ENCODE peak calls at places on chromosomes 5 and 9, in five cellular contexts. M, X, P, Y and I are unnamed samples.
A peak's percentile ranks its signal among the peaks of the same experiment; 100 is the strongest.

GRCh38 chr5:143828710-143829109 is 16.7 kb downstream of the HMHB1 start:
- DNase-seq in M (no peak), X (no peak), P (no peak), Y (no peak), I (no peak)

GRCh38 chr9:137316012-137316981 is 14.2 kb upstream of the NRARP start:
- DNase-seq in M (peak; percentile 74), X (peak; percentile 12), P (no peak), Y (no peak), I (peak; percentile 31)

GRCh38 chr9:110464321-110464720 is 115.2 kb downstream of the SVEP1 start:
- DNase-seq in M (peak; percentile 66), X (no peak), P (no peak), Y (no peak), I (no peak)

GRCh38 chr5:147170603-147171002 is 64.2 kb upstream of the STK32A start:
- DNase-seq in M (no peak), X (no peak), P (no peak), Y (peak; percentile 98), I (no peak)

GRCh38 chr5:149002053-149002452 is 60.8 kb downstream of the SH3TC2 start:
- DNase-seq in M (peak; percentile 59), X (no peak), P (no peak), Y (peak; percentile 94), I (no peak)

GRCh38 chr5:20832204-20833080 is 844.4 kb upstream of the CDH18 start:
- DNase-seq in M (peak; percentile 8), X (no peak), P (no peak), Y (no peak), I (no peak)

GRCh38 chr5:175263776-175264175 is 180.2 kb downstream of the DRD1 start:
- DNase-seq in M (no peak), X (no peak), P (no peak), Y (no peak), I (no peak)

GRCh38 chr9:137593176-137593575 is 2.9 kb upstream of the ZMYND19 start:
- DNase-seq in M (no peak), X (no peak), P (no peak), Y (no peak), I (no peak)

GRCh38 chr5:67283275-67283987 is 86.8 kb upstream of the CD180 start:
- DNase-seq in M (no peak), X (no peak), P (no peak), Y (peak; percentile 9), I (no peak)

GRCh38 chr5:178465861-178466288 is 124.3 kb downstream of the COL23A1 start:
- DNase-seq in M (no peak), X (no peak), P (no peak), Y (no peak), I (no peak)

GRCh38 chr9:131678499-131679111 is 61.3 kb downstream of the RAPGEF1 start:
- DNase-seq in M (peak; percentile 58), X (no peak), P (peak; percentile 56), Y (peak; percentile 56), I (peak; percentile 63)

GRCh38 chr5:160930361-160930760 is 78.3 kb upstream of the ATP10B start:
- DNase-seq in M (peak; percentile 89), X (no peak), P (no peak), Y (no peak), I (no peak)

GRCh38 chr9:89367281-89367680 is 49.0 kb downstream of the SECISBP2 start:
- DNase-seq in M (no peak), X (no peak), P (no peak), Y (no peak), I (no peak)

GRCh38 chr5:74685979-74686631 is 1.1 kb downstream of the HEXB start:
- DNase-seq in M (no peak), X (no peak), P (no peak), Y (no peak), I (peak; percentile 19)

GRCh38 chr9:4463824-4464223 is 26.4 kb upstream of the SLC1A1 start:
- DNase-seq in M (no peak), X (no peak), P (no peak), Y (no peak), I (no peak)

GRCh38 chr5:54178991-54179390 is 131.4 kb downstream of the ARL15 start:
- DNase-seq in M (no peak), X (no peak), P (no peak), Y (no peak), I (no peak)

GRCh38 chr9:34508951-34509350 is 13.8 kb downstream of the ENHO start:
- DNase-seq in M (no peak), X (no peak), P (no peak), Y (no peak), I (no peak)

GRCh38 chr9:113661074-113661473 is 197.5 kb downstream of the RGS3 start:
- DNase-seq in M (no peak), X (no peak), P (no peak), Y (no peak), I (no peak)

GRCh38 chr5:26761040-26761439 is 277.3 kb downstream of the CDH9 start:
- DNase-seq in M (no peak), X (no peak), P (no peak), Y (no peak), I (no peak)

GRCh38 chr5:97192580-97193421 is 9.8 kb upstream of the RIOK2 start:
- DNase-seq in M (peak; percentile 7), X (no peak), P (no peak), Y (no peak), I (no peak)

GRCh38 chr9:113215142-113215541 is 5.9 kb downstream of the FKBP15 start:
- DNase-seq in M (no peak), X (no peak), P (no peak), Y (peak; percentile 22), I (no peak)

GRCh38 chr5:103435136-103435914 is 127.3 kb downstream of the NUDT12 start:
- DNase-seq in M (no peak), X (no peak), P (no peak), Y (no peak), I (no peak)

GRCh38 chr9:87713990-87714335 is 12.0 kb upstream of the CTSL start:
- DNase-seq in M (no peak), X (no peak), P (no peak), Y (no peak), I (no peak)

GRCh38 chr5:71887680-71888079 is 168.6 kb downstream of the CARTPT start:
- DNase-seq in M (peak; percentile 79), X (no peak), P (no peak), Y (peak; percentile 70), I (no peak)

GRCh38 chr5:36944607-36945225 is 68.1 kb downstream of the NIPBL start:
- DNase-seq in M (peak; percentile 80), X (no peak), P (no peak), Y (peak; percentile 49), I (no peak)

GRCh38 chr5:140827704-140828401 is at the start of gene PCDHA6:
- DNase-seq in M (no peak), X (no peak), P (no peak), Y (no peak), I (no peak)

GRCh38 chr5:109022056-109022455 is 274.4 kb downstream of the FER start:
- DNase-seq in M (no peak), X (no peak), P (no peak), Y (no peak), I (no peak)

GRCh38 chr9:21854594-21854993 is 52.2 kb downstream of the MTAP start:
- DNase-seq in M (no peak), X (no peak), P (no peak), Y (peak; percentile 29), I (no peak)

GRCh38 chr5:132883261-132883834 is 9.9 kb downstream of the LEAP2 start:
- DNase-seq in M (peak; percentile 67), X (no peak), P (no peak), Y (peak; percentile 78), I (no peak)

GRCh38 chr5:117235814-117236213 is 661.2 kb upstream of the SEMA6A start:
- DNase-seq in M (no peak), X (no peak), P (no peak), Y (no peak), I (no peak)

GRCh38 chr5:171427318-171428167 is 8.1 kb downstream of the FGF18 start:
- DNase-seq in M (no peak), X (no peak), P (no peak), Y (no peak), I (no peak)

GRCh38 chr9:134163374-134164196 is 779 bp downstream of the RNU6ATAC start:
- DNase-seq in M (peak; percentile 78), X (peak; percentile 58), P (peak; percentile 39), Y (no peak), I (peak; percentile 64)

GRCh38 chr5:170907758-170908157 is 45.9 kb downstream of the RANBP17 start:
- DNase-seq in M (no peak), X (no peak), P (no peak), Y (no peak), I (no peak)

GRCh38 chr5:171852255-171852681 is 66.7 kb downstream of the SMIM23 start:
- DNase-seq in M (peak; percentile 71), X (no peak), P (no peak), Y (no peak), I (no peak)

GRCh38 chr9:5848372-5848882 is 15.5 kb upstream of the ERMP1 start:
- DNase-seq in M (no peak), X (no peak), P (no peak), Y (no peak), I (no peak)

GRCh38 chr9:75133396-75133795 is 45.1 kb downstream of the OSTF1 start:
- DNase-seq in M (no peak), X (no peak), P (no peak), Y (no peak), I (no peak)

GRCh38 chr5:135183464-135183863 is 149.4 kb upstream of the PITX1 start:
- DNase-seq in M (no peak), X (no peak), P (no peak), Y (no peak), I (no peak)